ENCODE peak calls at places on chromosomes 12 and 14, in nine cellular contexts. H is fibroblast of mammary gland, D is heart right ventricle, N is transverse colon, U is AG04450, F is brain microvascular endothelial cell, A is choroid plexus epithelial cell, Q is OCI-LY7, R is retinal pigment epithelial cell. C is an unnamed sample.

GRCh38 chr14:69612759-69613145 is 1.4 kb downstream of the SUSD6 start:
- DNase-seq in H (peak; percentile 16), D (no peak), N (no peak), U (no peak), F (no peak), A (no peak), Q (peak; percentile 41), R (no peak), C (peak; percentile 31)

GRCh38 chr12:89859513-89860220 is 151.0 kb upstream of the ATP2B1 start:
- DNase-seq in H (peak; percentile 57), D (no peak), N (no peak), U (no peak), F (no peak), A (no peak), Q (peak; percentile 24), R (no peak), C (no peak)

GRCh38 chr12:93108958-93109357 is 179.9 kb upstream of the EEA1 start:
- DNase-seq in H (no peak), D (no peak), N (no peak), U (no peak), F (no peak), A (peak; percentile 88), Q (no peak), R (no peak), C (peak; percentile 73)

GRCh38 chr12:127596881-127597280 is 670.1 kb upstream of the TMEM132C start:
- DNase-seq in H (no peak), D (no peak), N (no peak), U (no peak), F (no peak), A (no peak), Q (no peak), R (no peak), C (no peak)

GRCh38 chr12:93460882-93461281 is 6.4 kb upstream of the MRPL42 start:
- DNase-seq in H (no peak), D (no peak), N (no peak), U (no peak), F (no peak), A (no peak), Q (no peak), R (no peak), C (no peak)

GRCh38 chr12:119718141-119718540 is 50.2 kb downstream of the PRKAB1 start:
- DNase-seq in H (no peak), D (no peak), N (no peak), U (no peak), F (no peak), A (no peak), Q (no peak), R (no peak), C (no peak)

GRCh38 chr12:2745655-2746054 is 49.1 kb upstream of the FKBP4 start:
- DNase-seq in H (peak; percentile 15), D (no peak), N (no peak), U (no peak), F (no peak), A (no peak), Q (no peak), R (no peak), C (no peak)

GRCh38 chr12:124621296-124621660 is 53.9 kb upstream of the NCOR2 start:
- DNase-seq in H (no peak), D (peak; percentile 61), N (peak; percentile 41), U (no peak), F (no peak), A (peak; percentile 44), Q (no peak), R (no peak), C (peak; percentile 62)

GRCh38 chr14:98293527-98293926 is 978.5 kb downstream of the BCL11B start:
- DNase-seq in H (no peak), D (no peak), N (no peak), U (no peak), F (no peak), A (no peak), Q (no peak), R (no peak), C (no peak)

GRCh38 chr14:69873877-69874780 is 5.1 kb upstream of the SMOC1 start:
- DNase-seq in H (peak; percentile 45), D (no peak), N (no peak), U (no peak), F (peak; percentile 43), A (peak; percentile 82), Q (no peak), R (no peak), C (peak; percentile 33)

GRCh38 chr12:104272938-104273337 is 30.6 kb upstream of the EID3 start:
- DNase-seq in H (no peak), D (no peak), N (no peak), U (no peak), F (no peak), A (no peak), Q (no peak), R (no peak), C (no peak)

GRCh38 chr12:51028126-51028810 is 2.1 kb upstream of the SLC11A2 start:
- DNase-seq in H (peak; percentile 67), D (no peak), N (peak; percentile 21), U (no peak), F (peak; percentile 17), A (peak; percentile 73), Q (peak; percentile 64), R (no peak), C (peak; percentile 63)

GRCh38 chr12:51027342-51027835 is 1.2 kb upstream of the SLC11A2 start:
- DNase-seq in H (no peak), D (no peak), N (no peak), U (no peak), F (no peak), A (no peak), Q (no peak), R (no peak), C (no peak)

GRCh38 chr12:51025748-51026654 is at the start of gene SLC11A2:
- DNase-seq in H (peak; percentile 90), D (peak; percentile 95), N (peak; percentile 96), U (peak; percentile 77), F (peak; percentile 87), A (peak; percentile 94), Q (peak; percentile 94), R (peak; percentile 84), C (peak; percentile 93)

GRCh38 chr12:51025182-51025747 is 919 bp downstream of the SLC11A2 start:
- DNase-seq in H (no peak), D (no peak), N (no peak), U (no peak), F (no peak), A (no peak), Q (no peak), R (no peak), C (no peak)

DNA sequence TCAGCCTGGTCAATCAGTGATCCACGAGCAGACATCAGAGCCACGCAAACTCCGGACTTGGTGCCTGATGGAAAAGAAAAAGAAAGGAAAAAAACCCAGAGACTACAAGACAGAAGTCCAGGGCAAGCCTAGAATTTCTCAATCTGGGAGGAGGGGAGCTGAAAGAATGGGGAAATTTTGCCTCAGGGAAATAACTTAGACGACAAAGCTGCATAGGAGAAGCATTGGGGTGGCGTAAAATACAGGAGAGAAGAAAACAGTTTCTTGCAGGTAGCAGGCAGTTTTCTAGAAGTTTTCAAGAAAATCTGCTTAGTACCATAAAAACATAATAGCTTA is 2.6 kb upstream of the SLC11A2 start:
- DNase-seq in H (no peak), D (no peak), N (no peak), U (no peak), F (no peak), A (no peak), Q (no peak), R (no peak), C (no peak)
- H3K4me3 ChIP-seq in H (no peak overlapping the region), D (no peak overlapping the region), N (no peak overlapping the region), U (no peak overlapping the region), F (no peak overlapping the region), A (no peak overlapping the region), Q (no peak overlapping the region), R (no peak overlapping the region), C (no peak overlapping the region)

DNA sequence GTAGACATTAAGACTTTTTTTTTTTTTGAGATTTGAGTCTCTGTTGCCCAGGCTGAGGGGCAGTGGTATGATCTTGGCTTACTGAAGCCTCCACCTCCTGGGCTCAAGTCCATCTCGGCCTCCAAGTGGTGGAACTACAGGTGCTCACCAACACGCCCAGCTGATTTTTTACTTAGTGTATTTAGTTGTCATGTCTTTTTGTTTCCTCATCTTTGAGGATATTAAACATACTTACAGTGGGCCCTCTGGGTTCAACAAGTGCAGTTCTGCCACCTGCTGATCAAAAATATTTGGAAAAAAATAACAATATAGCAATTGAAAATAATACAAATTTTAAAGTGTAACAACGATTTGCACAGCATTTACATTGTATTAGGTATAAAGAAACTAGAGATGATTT is 4.4 kb upstream of the B4GALNT1 start:
- DNase-seq in H (no peak), D (no peak), N (no peak), U (no peak), F (no peak), A (no peak), Q (peak; percentile 20), R (no peak), C (no peak)
- TF ChIP-seq CTCF in H (no peak), D (no peak), N (no peak), U (no peak), F (no peak), A (peak; percentile 10), Q (peak; percentile 56), R (no peak), C (peak; percentile 4)

GRCh38 chr12:91111366-91112321 is at the start of gene LUM:
- DNase-seq in H (peak; percentile 81), D (peak; percentile 42), N (no peak), U (no peak), F (peak; percentile 75), A (peak; percentile 73), Q (no peak), R (peak; percentile 34), C (peak; percentile 64)
- H3K4me3 ChIP-seq in H (peak within 1 kb of the TSS; percentile 51), D (peak within 1 kb of the TSS; percentile 46), N (peak within 1 kb of the TSS; percentile 5), U (peak within 1 kb of the TSS; percentile 56), F (peak within 1 kb of the TSS; percentile 33), A (peak within 1 kb of the TSS; percentile 56), Q (no peak within 1 kb of the TSS), R (peak within 1 kb of the TSS; percentile 0), C (peak within 1 kb of the TSS; percentile 22)

GRCh38 chr12:109797905-109798669 is 35.1 kb downstream of the TRPV4 start:
- DNase-seq in H (no peak), D (no peak), N (no peak), U (no peak), F (no peak), A (no peak), Q (peak; percentile 21), R (no peak), C (no peak)
- TF ChIP-seq CTCF in H (peak; percentile 28), D (peak; percentile 10), N (no peak), U (peak; percentile 9), F (peak; percentile 51), A (peak; percentile 48), Q (peak; percentile 72), R (peak; percentile 40), C (peak; percentile 28)

DNA sequence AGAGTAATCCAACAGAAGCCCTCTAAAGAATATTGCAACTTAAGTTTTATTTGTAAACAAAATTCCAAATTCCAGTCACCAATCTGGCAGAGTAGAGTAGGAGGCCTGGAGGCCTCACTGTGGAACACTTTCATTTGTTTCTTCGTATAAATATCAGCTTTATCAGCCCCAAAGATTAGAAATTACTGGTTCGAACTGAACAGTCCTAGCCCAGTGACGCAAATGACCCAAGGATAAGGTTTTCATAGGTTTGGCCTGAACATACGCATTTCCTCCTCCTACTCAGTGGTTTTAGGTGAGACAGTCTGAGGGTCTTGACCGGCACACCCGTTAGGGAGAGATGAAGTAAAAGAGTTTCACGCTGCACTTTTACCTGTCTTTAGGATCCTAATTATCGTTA is 1.7 kb downstream of the CDC42BPB start:
- DNase-seq in H (peak; percentile 68), D (no peak), N (no peak), U (no peak), F (no peak), A (peak; percentile 23), Q (no peak), R (no peak), C (peak; percentile 38)
- H3K4me3 ChIP-seq in H (peak overlapping the region; percentile 88), D (peak overlapping the region; percentile 98), N (peak overlapping the region; percentile 78), U (peak overlapping the region; percentile 96), F (peak overlapping the region; percentile 85), A (peak overlapping the region; percentile 93), Q (no peak overlapping the region), R (peak overlapping the region; percentile 65), C (peak overlapping the region; percentile 99)